ENCODE peak calls at places on chromosomes 7 and 10, in five cellular contexts. One of them, this sample, is unnamed. For H3K79me2, the result is how much of the 10 kb centered on the place peaks cover.

GRCh38 chr10:72085864-72086465 is 2.4 kb downstream of the SPOCK2 start:
- DNase-seq in PC-3: no peak
- DNase-seq in GM23248: no peak
- DNase-seq in hepatocyte: no peak
- DNase-seq in HCT116: no peak
- DNase-seq in this sample: no peak

GRCh38 chr7:120123528-120123927 is 149.4 kb upstream of the KCND2 start:
- DNase-seq in PC-3: no peak
- DNase-seq in GM23248: no peak
- DNase-seq in hepatocyte: no peak
- DNase-seq in HCT116: no peak
- DNase-seq in this sample: no peak

GRCh38 chr7:137992738-137993394 is 9.0 kb downstream of the CREB3L2 start:
- DNase-seq in PC-3: no peak
- DNase-seq in GM23248: peak
- DNase-seq in hepatocyte: peak
- DNase-seq in HCT116: no peak
- DNase-seq in this sample: no peak

GRCh38 chr10:76149182-76149581 is 717.8 kb downstream of the LRMDA start:
- DNase-seq in PC-3: no peak
- DNase-seq in GM23248: peak
- DNase-seq in hepatocyte: no peak
- DNase-seq in HCT116: no peak
- DNase-seq in this sample: no peak

GRCh38 chr7:123432601-123433000 is 101.8 kb downstream of the IQUB start:
- DNase-seq in PC-3: peak
- DNase-seq in GM23248: no peak
- DNase-seq in hepatocyte: no peak
- DNase-seq in HCT116: no peak
- DNase-seq in this sample: no peak

GRCh38 chr10:91796332-91797076 is 1.7 kb upstream of the TNKS2 start:
- DNase-seq in PC-3: peak
- DNase-seq in GM23248: no peak
- DNase-seq in hepatocyte: peak
- DNase-seq in HCT116: no peak
- DNase-seq in this sample: peak

GRCh38 chr10:119947325-119947724 is 54.8 kb downstream of the SEC23IP start:
- DNase-seq in PC-3: no peak
- DNase-seq in GM23248: peak
- DNase-seq in hepatocyte: no peak
- DNase-seq in HCT116: no peak
- DNase-seq in this sample: no peak

GRCh38 chr10:6929157-6929830 is 349.2 kb upstream of the PRKCQ start:
- DNase-seq in PC-3: no peak
- DNase-seq in GM23248: no peak
- DNase-seq in hepatocyte: no peak
- DNase-seq in HCT116: no peak
- DNase-seq in this sample: no peak

GRCh38 chr10:215444-215843 is 80.2 kb downstream of the ZMYND11 start:
- DNase-seq in PC-3: no peak
- DNase-seq in GM23248: no peak
- DNase-seq in hepatocyte: no peak
- DNase-seq in HCT116: no peak
- DNase-seq in this sample: no peak

GRCh38 chr7:73395538-73396503 is 37.8 kb upstream of the FZD9 start:
- DNase-seq in PC-3: no peak
- DNase-seq in GM23248: no peak
- DNase-seq in hepatocyte: no peak
- DNase-seq in HCT116: no peak
- DNase-seq in this sample: no peak

GRCh38 chr10:114394531-114394930 is 9.8 kb downstream of the AFAP1L2 start:
- DNase-seq in PC-3: no peak
- DNase-seq in GM23248: no peak
- DNase-seq in hepatocyte: no peak
- DNase-seq in HCT116: no peak
- DNase-seq in this sample: no peak

GRCh38 chr7:5824297-5824610 is 42.8 kb upstream of the RNF216 start:
- DNase-seq in PC-3: no peak
- DNase-seq in GM23248: no peak
- DNase-seq in hepatocyte: no peak
- DNase-seq in HCT116: no peak
- DNase-seq in this sample: no peak

GRCh38 chr7:36777062-36777461 is 52.8 kb upstream of the AOAH start:
- DNase-seq in PC-3: no peak
- DNase-seq in GM23248: no peak
- DNase-seq in hepatocyte: no peak
- DNase-seq in HCT116: no peak
- DNase-seq in this sample: no peak

GRCh38 chr10:132612571-132613504 is 75.3 kb downstream of the INPP5A start:
- DNase-seq in PC-3: no peak
- DNase-seq in GM23248: no peak
- DNase-seq in hepatocyte: no peak
- DNase-seq in HCT116: no peak
- DNase-seq in this sample: peak

GRCh38 chr7:21886396-21886795 is 59.3 kb downstream of the CDCA7L start:
- DNase-seq in PC-3: no peak
- DNase-seq in GM23248: no peak
- DNase-seq in hepatocyte: no peak
- DNase-seq in HCT116: no peak
- DNase-seq in this sample: peak

GRCh38 chr7:140674899-140675701 is 2.4 kb downstream of the ADCK2 start:
- DNase-seq in PC-3: peak
- DNase-seq in GM23248: peak
- DNase-seq in hepatocyte: peak
- DNase-seq in HCT116: peak
- DNase-seq in this sample: peak

GRCh38 chr7:132783824-132784223 is 207.6 kb upstream of the PLXNA4 start:
- DNase-seq in PC-3: peak
- DNase-seq in GM23248: peak
- DNase-seq in hepatocyte: no peak
- DNase-seq in HCT116: peak
- DNase-seq in this sample: no peak

GRCh38 chr10:61747341-61747740 is 84.6 kb downstream of the CABCOCO1 start:
- DNase-seq in PC-3: no peak
- DNase-seq in GM23248: no peak
- DNase-seq in hepatocyte: no peak
- DNase-seq in HCT116: no peak
- DNase-seq in this sample: no peak

GRCh38 chr10:77027576-77027975 is 610.0 kb downstream of the KCNMA1 start:
- DNase-seq in PC-3: no peak
- DNase-seq in GM23248: no peak
- DNase-seq in hepatocyte: no peak
- DNase-seq in HCT116: no peak
- DNase-seq in this sample: no peak

GRCh38 chr7:157640144-157640543 is 303.3 kb downstream of the DNAJB6 start:
- DNase-seq in PC-3: no peak
- DNase-seq in GM23248: no peak
- DNase-seq in hepatocyte: no peak
- DNase-seq in HCT116: no peak
- DNase-seq in this sample: no peak

GRCh38 chr7:1725199-1725701 is 55.2 kb downstream of the ELFN1 start:
- DNase-seq in PC-3: no peak
- DNase-seq in GM23248: peak
- DNase-seq in hepatocyte: peak
- DNase-seq in HCT116: no peak
- DNase-seq in this sample: peak

GRCh38 chr7:113519447-113519846 is 399.4 kb downstream of the PPP1R3A start:
- DNase-seq in PC-3: no peak
- DNase-seq in GM23248: no peak
- DNase-seq in hepatocyte: no peak
- DNase-seq in HCT116: no peak
- DNase-seq in this sample: no peak

GRCh38 chr10:60975716-60976115 is 31.7 kb upstream of the RHOBTB1 start:
- DNase-seq in PC-3: no peak
- DNase-seq in GM23248: no peak
- DNase-seq in hepatocyte: peak
- DNase-seq in HCT116: no peak
- DNase-seq in this sample: no peak

GRCh38 chr7:30927040-30927439 is 15.4 kb downstream of the AQP1 start:
- DNase-seq in PC-3: no peak
- DNase-seq in GM23248: no peak
- DNase-seq in hepatocyte: peak
- DNase-seq in HCT116: no peak
- DNase-seq in this sample: no peak

GRCh38 chr10:70672993-70673928 is 955 bp downstream of the ADAMTS14 start:
- DNase-seq in PC-3: peak
- DNase-seq in GM23248: peak
- DNase-seq in hepatocyte: peak
- DNase-seq in HCT116: no peak
- DNase-seq in this sample: no peak

GRCh38 chr10:70671619-70672164 is 614 bp upstream of the ADAMTS14 start:
- DNase-seq in PC-3: no peak
- DNase-seq in GM23248: no peak
- DNase-seq in hepatocyte: no peak
- DNase-seq in HCT116: no peak
- DNase-seq in this sample: no peak

GRCh38 chr10:70673929-70674559 is 1.7 kb downstream of the ADAMTS14 start:
- DNase-seq in PC-3: peak
- DNase-seq in GM23248: no peak
- DNase-seq in hepatocyte: no peak
- DNase-seq in HCT116: no peak
- DNase-seq in this sample: no peak

GRCh38 chr10:70671229-70671588 is 1.1 kb upstream of the ADAMTS14 start:
- DNase-seq in PC-3: no peak
- DNase-seq in GM23248: no peak
- DNase-seq in hepatocyte: no peak
- DNase-seq in HCT116: no peak
- DNase-seq in this sample: no peak

GRCh38 chr10:70672165-70672992 is at the start of gene ADAMTS14:
- DNase-seq in PC-3: peak
- DNase-seq in GM23248: peak
- DNase-seq in hepatocyte: peak
- DNase-seq in HCT116: peak
- DNase-seq in this sample: peak
- TF ChIP-seq EZH2 in PC-3: no peak
- TF ChIP-seq EZH2 in GM23248: no peak
- TF ChIP-seq EZH2 in hepatocyte: no peak
- TF ChIP-seq EZH2 in HCT116: no peak
- TF ChIP-seq EZH2 in this sample: peak

DNA sequence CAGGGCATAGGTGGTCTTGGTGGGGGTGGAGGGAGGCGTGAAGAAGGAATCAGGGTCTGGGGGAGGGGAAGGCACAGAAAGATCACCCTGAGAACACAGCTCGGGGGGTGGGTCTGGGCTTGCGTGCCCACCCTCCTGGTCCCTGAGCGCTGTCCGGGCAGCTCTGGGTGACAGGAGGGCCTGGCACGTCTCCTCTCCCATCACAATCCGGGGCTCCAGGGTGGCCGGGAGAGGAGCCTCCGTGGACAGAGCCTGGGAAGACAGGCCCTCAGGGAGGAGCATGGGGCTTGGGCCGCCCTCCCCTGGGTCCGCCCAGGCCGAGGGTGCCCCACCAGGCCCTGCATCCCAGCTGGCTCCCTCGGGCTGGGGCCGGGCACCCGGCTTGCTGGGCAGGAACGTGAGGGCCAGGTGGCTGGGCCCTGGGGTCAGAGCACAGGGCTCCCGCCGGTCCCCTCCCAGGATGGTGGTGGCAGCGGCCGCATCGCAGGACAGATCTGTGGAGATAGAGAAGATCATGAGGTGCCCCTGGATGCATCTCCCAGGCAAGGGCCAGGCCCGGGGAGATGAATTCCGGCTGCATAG is 3.1 kb downstream of the NACAD start:
- DNase-seq in PC-3: no peak
- DNase-seq in GM23248: no peak
- DNase-seq in hepatocyte: no peak
- DNase-seq in HCT116: no peak
- DNase-seq in this sample: no peak
- TF ChIP-seq EZH2phosphoT487 in PC-3: no peak
- TF ChIP-seq EZH2phosphoT487 in GM23248: no peak
- TF ChIP-seq EZH2phosphoT487 in hepatocyte: no peak
- TF ChIP-seq EZH2phosphoT487 in HCT116: no peak
- TF ChIP-seq EZH2phosphoT487 in this sample: no peak

DNA sequence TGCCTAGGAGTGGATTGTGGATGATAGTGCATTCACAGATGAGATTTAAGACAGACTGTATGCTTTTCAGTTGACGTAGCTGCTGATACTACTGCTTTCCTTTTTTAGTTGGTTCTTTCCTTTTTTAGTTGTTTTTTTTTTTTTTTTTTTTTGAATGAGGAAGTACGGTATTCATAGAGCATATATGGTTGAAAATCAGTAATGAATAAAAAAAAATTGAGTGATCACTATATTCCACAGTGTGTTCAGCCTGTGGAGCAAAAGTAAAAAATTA is 80.5 kb downstream of the RBM33 start:
- DNase-seq in PC-3: no peak
- DNase-seq in GM23248: no peak
- DNase-seq in hepatocyte: no peak
- DNase-seq in HCT116: no peak
- DNase-seq in this sample: no peak
- H3K79me2 ChIP-seq in PC-3: under half
- H3K79me2 ChIP-seq in GM23248: half or more
- H3K79me2 ChIP-seq in hepatocyte: half or more
- H3K79me2 ChIP-seq in HCT116: half or more
- H3K79me2 ChIP-seq in this sample: half or more

GRCh38 chr10:116270691-116271592 is 2.1 kb downstream of the GFRA1 start:
- DNase-seq in PC-3: no peak
- DNase-seq in GM23248: peak
- DNase-seq in hepatocyte: peak
- DNase-seq in HCT116: no peak
- DNase-seq in this sample: peak

GRCh38 chr10:116271593-116272496 is 1.2 kb downstream of the GFRA1 start:
- DNase-seq in PC-3: no peak
- DNase-seq in GM23248: peak
- DNase-seq in hepatocyte: peak
- DNase-seq in HCT116: no peak
- DNase-seq in this sample: peak

GRCh38 chr10:116278832-116279231 is 5.8 kb upstream of the GFRA1 start:
- DNase-seq in PC-3: no peak
- DNase-seq in GM23248: peak
- DNase-seq in hepatocyte: no peak
- DNase-seq in HCT116: no peak
- DNase-seq in this sample: peak

GRCh38 chr10:116272497-116273221 is at the start of gene GFRA1:
- DNase-seq in PC-3: no peak
- DNase-seq in GM23248: peak
- DNase-seq in hepatocyte: peak
- DNase-seq in HCT116: no peak
- DNase-seq in this sample: peak

DNA sequence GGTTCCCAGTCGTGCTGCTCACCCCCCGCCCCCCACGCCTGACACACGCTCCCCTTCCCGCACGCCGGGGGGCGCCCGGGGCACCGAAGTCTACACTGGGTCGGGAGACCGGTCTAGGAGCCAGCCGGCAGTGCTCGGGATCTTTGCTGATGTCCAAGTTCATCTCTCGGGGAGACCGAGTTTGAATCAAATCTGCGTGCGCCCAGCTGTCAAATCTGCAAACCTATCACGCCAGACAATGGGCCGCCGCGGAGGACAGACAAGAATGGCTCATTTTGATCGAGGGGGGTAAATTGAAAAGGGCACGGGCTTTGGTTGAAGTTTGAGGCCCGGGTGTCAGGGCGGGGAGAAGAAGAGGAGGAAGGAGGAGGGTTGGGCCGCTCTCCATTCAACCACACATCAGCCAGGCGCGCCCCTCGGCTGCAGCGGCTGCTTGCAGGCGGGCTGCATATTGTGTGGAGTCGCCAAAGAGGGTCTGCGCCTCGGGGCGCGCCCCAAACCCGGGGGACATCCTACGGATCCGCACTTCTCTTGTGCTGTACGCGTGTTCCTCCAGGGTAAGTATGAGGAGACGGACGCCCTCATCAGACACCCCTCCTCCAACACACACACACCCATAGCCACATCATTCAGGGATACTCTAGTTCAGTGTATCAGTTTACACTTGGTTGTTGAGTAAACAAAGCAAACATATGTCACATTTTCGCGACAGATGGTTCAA is 1.3 kb upstream of the GFRA1 start:
- DNase-seq in PC-3: no peak
- DNase-seq in GM23248: peak
- DNase-seq in hepatocyte: peak
- DNase-seq in HCT116: no peak
- DNase-seq in this sample: peak
- TF ChIP-seq EZH2 in PC-3: no peak
- TF ChIP-seq EZH2 in GM23248: no peak
- TF ChIP-seq EZH2 in hepatocyte: no peak
- TF ChIP-seq EZH2 in HCT116: no peak
- TF ChIP-seq EZH2 in this sample: peak

This sample was measured in neural progenitor cell.